ENCODE peak calls at places on chromosomes 16 and 17, in ten cellular contexts. P is activated T-helper 9 cell treated with anti-CD3 and anti-CD28 coated beads, Interleukin-2, amount 50 U/mL, for 16 hours; T is stimulated activated CD8-positive, alpha-beta memory T cell treated with anti-CD3 and anti-CD28 coated beads, Interleukin-7, amount 100 ng/mL, for 1 hour; W is left ventricle myocardium superior; Y is cardiac septum; M is AG04450; Z is colonic mucosa; F is DMS79; C is HTR-8/SVneo; I is heart right ventricle. K is an unnamed sample.

GRCh38 chr16:66660422-66661209 is 35.9 kb downstream of the CMTM4 start:
- DNase-seq in P (no peak), T (no peak), W (peak), Y (peak), M (peak), Z (peak), F (peak), C (peak), I (peak), K (peak)

GRCh38 chr16:2532494-2533141 is 1.4 kb upstream of the CEMP1 start:
- DNase-seq in P (peak), T (no peak), W (peak), Y (no peak), M (no peak), Z (peak), F (no peak), C (peak), I (peak), K (peak)

GRCh38 chr17:6627019-6627418 is 13.5 kb downstream of the KIAA0753 start:
- DNase-seq in P (no peak), T (no peak), W (no peak), Y (no peak), M (no peak), Z (no peak), F (no peak), C (no peak), I (no peak), K (no peak)

GRCh38 chr16:75198135-75198600 is 8.8 kb downstream of the CTRB2 start:
- DNase-seq in P (no peak), T (no peak), W (no peak), Y (peak), M (peak), Z (no peak), F (no peak), C (no peak), I (no peak), K (no peak)

GRCh38 chr16:53752566-53752965 is 48.6 kb downstream of the FTO start:
- DNase-seq in P (no peak), T (no peak), W (no peak), Y (no peak), M (no peak), Z (no peak), F (no peak), C (no peak), I (no peak), K (no peak)

GRCh38 chr17:12021604-12022003 is 927 bp downstream of the MAP2K4 start:
- DNase-seq in P (no peak), T (no peak), W (no peak), Y (no peak), M (no peak), Z (no peak), F (no peak), C (no peak), I (no peak), K (no peak)

GRCh38 chr17:47413872-47414271 is 90.1 kb downstream of the EFCAB13 start:
- DNase-seq in P (no peak), T (no peak), W (no peak), Y (no peak), M (no peak), Z (no peak), F (no peak), C (no peak), I (no peak), K (no peak)

GRCh38 chr16:54034684-54035083 is 251.9 kb downstream of the IRX3 start:
- DNase-seq in P (no peak), T (no peak), W (no peak), Y (no peak), M (no peak), Z (no peak), F (no peak), C (no peak), I (no peak), K (no peak)

GRCh38 chr17:67461876-67462275 is 84.8 kb downstream of the PITPNC1 start:
- DNase-seq in P (no peak), T (no peak), W (no peak), Y (no peak), M (no peak), Z (no peak), F (no peak), C (no peak), I (no peak), K (no peak)

GRCh38 chr17:77392376-77393273 is 251.9 kb downstream of the SEC14L1 start:
- DNase-seq in P (no peak), T (no peak), W (peak), Y (no peak), M (no peak), Z (peak), F (no peak), C (no peak), I (peak), K (peak)

GRCh38 chr17:44097110-44097810 is 26.2 kb downstream of the HDAC5 start:
- DNase-seq in P (no peak), T (no peak), W (peak), Y (peak), M (no peak), Z (no peak), F (no peak), C (no peak), I (peak), K (peak)

GRCh38 chr17:13485327-13485726 is 116.4 kb downstream of the HS3ST3A1 start:
- DNase-seq in P (no peak), T (no peak), W (no peak), Y (no peak), M (no peak), Z (no peak), F (no peak), C (no peak), I (no peak), K (no peak)

GRCh38 chr16:68356249-68356918 is 45.6 kb downstream of the PRMT7 start:
- DNase-seq in P (peak), T (peak), W (no peak), Y (no peak), M (no peak), Z (peak), F (no peak), C (no peak), I (no peak), K (peak)

GRCh38 chr16:87945351-87946042 is 5.7 kb upstream of the BANP start:
- DNase-seq in P (no peak), T (no peak), W (peak), Y (peak), M (no peak), Z (peak), F (peak), C (no peak), I (peak), K (peak)

GRCh38 chr16:14286381-14287230 is 215.5 kb downstream of the MRTFB start:
- DNase-seq in P (no peak), T (no peak), W (no peak), Y (no peak), M (no peak), Z (peak), F (no peak), C (no peak), I (no peak), K (peak)

GRCh38 chr17:67425571-67426160 is 48.6 kb downstream of the PITPNC1 start:
- DNase-seq in P (no peak), T (no peak), W (no peak), Y (no peak), M (no peak), Z (no peak), F (no peak), C (no peak), I (no peak), K (no peak)

GRCh38 chr17:50064253-50064991 is 8.5 kb downstream of the ITGA3 start:
- DNase-seq in P (no peak), T (no peak), W (no peak), Y (no peak), M (peak), Z (no peak), F (no peak), C (peak), I (peak), K (no peak)

GRCh38 chr16:21265104-21265825 is 12.8 kb downstream of the CRYM start:
- DNase-seq in P (no peak), T (no peak), W (peak), Y (peak), M (no peak), Z (no peak), F (no peak), C (no peak), I (peak), K (peak)

GRCh38 chr17:16886655-16887322 is 85.1 kb downstream of the TNFRSF13B start:
- DNase-seq in P (no peak), T (no peak), W (no peak), Y (peak), M (no peak), Z (no peak), F (no peak), C (no peak), I (no peak), K (no peak)

GRCh38 chr16:4342866-4343744 is 8.0 kb downstream of the PAM16 start:
- DNase-seq in P (no peak), T (no peak), W (no peak), Y (no peak), M (no peak), Z (no peak), F (no peak), C (no peak), I (no peak), K (no peak)

GRCh38 chr16:31010539-31010938 is at the start of gene STX1B:
- DNase-seq in P (peak), T (peak), W (no peak), Y (no peak), M (no peak), Z (no peak), F (peak), C (peak), I (no peak), K (peak)

GRCh38 chr17:5825717-5826330 is 241.5 kb upstream of the NLRP1 start:
- DNase-seq in P (no peak), T (no peak), W (no peak), Y (no peak), M (peak), Z (no peak), F (no peak), C (no peak), I (no peak), K (no peak)

GRCh38 chr16:48541108-48541786 is 68.7 kb downstream of the N4BP1 start:
- DNase-seq in P (no peak), T (no peak), W (no peak), Y (no peak), M (no peak), Z (no peak), F (no peak), C (no peak), I (no peak), K (no peak)

GRCh38 chr16:50462793-50463507 is 85.2 kb upstream of the NKD1 start:
- DNase-seq in P (no peak), T (no peak), W (no peak), Y (no peak), M (no peak), Z (no peak), F (no peak), C (no peak), I (no peak), K (no peak)

GRCh38 chr16:262121-262745 is 13.5 kb downstream of the RGS11 start:
- DNase-seq in P (no peak), T (no peak), W (no peak), Y (no peak), M (no peak), Z (no peak), F (no peak), C (no peak), I (no peak), K (no peak)

GRCh38 chr17:2566056-2566455 is 27.4 kb upstream of the PAFAH1B1 start:
- DNase-seq in P (no peak), T (no peak), W (no peak), Y (peak), M (no peak), Z (no peak), F (no peak), C (no peak), I (no peak), K (no peak)

GRCh38 chr16:85659805-85660511 is 28.8 kb downstream of the GINS2 start:
- DNase-seq in P (peak), T (peak), W (peak), Y (peak), M (no peak), Z (peak), F (peak), C (peak), I (peak), K (peak)

GRCh38 chr16:30944352-30944751 is 4.5 kb upstream of the ORAI3 start:
- DNase-seq in P (no peak), T (no peak), W (no peak), Y (no peak), M (no peak), Z (no peak), F (no peak), C (no peak), I (no peak), K (no peak)

GRCh38 chr16:88561485-88562369 is 8.5 kb upstream of the ZC3H18 start:
- DNase-seq in P (peak), T (peak), W (peak), Y (no peak), M (peak), Z (peak), F (no peak), C (peak), I (peak), K (peak)

GRCh38 chr17:19014628-19015215 is 10.2 kb upstream of the FAM83G start:
- DNase-seq in P (no peak), T (no peak), W (peak), Y (no peak), M (no peak), Z (no peak), F (no peak), C (no peak), I (no peak), K (no peak)

GRCh38 chr17:20157078-20157360 is 147.9 kb downstream of the SPECC1 start:
- DNase-seq in P (no peak), T (no peak), W (no peak), Y (no peak), M (no peak), Z (no peak), F (no peak), C (no peak), I (no peak), K (no peak)

GRCh38 chr17:59621771-59622170 is 2.1 kb downstream of the CLTC start:
- DNase-seq in P (no peak), T (no peak), W (no peak), Y (no peak), M (no peak), Z (no peak), F (no peak), C (no peak), I (no peak), K (no peak)

GRCh38 chr17:60393840-60394529 is 2.1 kb upstream of the USP32 start:
- DNase-seq in P (no peak), T (no peak), W (no peak), Y (no peak), M (no peak), Z (no peak), F (no peak), C (no peak), I (no peak), K (no peak)

GRCh38 chr16:68737046-68737729 is at the start of gene CDH1:
- DNase-seq in P (no peak), T (no peak), W (no peak), Y (no peak), M (no peak), Z (peak), F (peak), C (no peak), I (peak), K (no peak)

K was measured in G401.